ENCODE peak calls at places on chromosomes 4 and X, in seven cellular contexts. H is stomach, L is DND-41, A is cardiac muscle cell, S is A673, X is body of pancreas, D is suprapubic skin. P is an unnamed sample.

GRCh38 chr4:16259531-16260246 is 33.4 kb upstream of the TAPT1 start:
- DNase-seq in H (no peak), L (no peak), A (no peak), S (no peak), X (no peak), D (no peak), P (no peak)

GRCh38 chr4:140094701-140095420 is 59.1 kb downstream of the MAML3 start:
- DNase-seq in H (peak; percentile 75), L (no peak), A (no peak), S (no peak), X (peak; percentile 86), D (peak; percentile 85), P (peak; percentile 59)

GRCh38 chrX:146863566-146863965 is 49.0 kb upstream of the CXorf51A start:
- DNase-seq in H (no peak), L (peak; percentile 12), A (no peak), S (no peak), X (no peak), D (no peak), P (no peak)

GRCh38 chr4:76147454-76148141 is 599 bp downstream of the NUP54 start:
- DNase-seq in H (peak; percentile 46), L (peak; percentile 47), A (peak; percentile 82), S (peak; percentile 94), X (peak; percentile 59), D (peak; percentile 79), P (peak; percentile 42)

GRCh38 chr4:65592089-65592488 is 78.2 kb downstream of the EPHA5 start:
- DNase-seq in H (no peak), L (no peak), A (no peak), S (no peak), X (no peak), D (no peak), P (no peak)

GRCh38 chrX:120462370-120462769 is 6.7 kb downstream of the LAMP2 start:
- DNase-seq in H (no peak), L (no peak), A (no peak), S (no peak), X (no peak), D (no peak), P (no peak)

GRCh38 chr4:11424000-11424399 is 4.7 kb downstream of the HS3ST1 start:
- DNase-seq in H (no peak), L (peak; percentile 15), A (peak; percentile 78), S (peak; percentile 6), X (no peak), D (no peak), P (peak; percentile 55)

GRCh38 chrX:17861496-17862011 is 456 bp upstream of the RAI2 start:
- DNase-seq in H (no peak), L (no peak), A (no peak), S (no peak), X (no peak), D (no peak), P (no peak)

GRCh38 chr4:40196724-40197281 is at the start of gene RHOH:
- DNase-seq in H (peak; percentile 42), L (peak; percentile 91), A (no peak), S (peak; percentile 98), X (no peak), D (no peak), P (no peak)

GRCh38 chr4:156614536-156614935 is 357.1 kb downstream of the PDGFC start:
- DNase-seq in H (no peak), L (no peak), A (no peak), S (no peak), X (no peak), D (no peak), P (no peak)

GRCh38 chrX:4379071-4379470 is 665.6 kb upstream of the PRKX start:
- DNase-seq in H (no peak), L (no peak), A (no peak), S (no peak), X (no peak), D (no peak), P (no peak)

GRCh38 chrX:120446503-120446902 is 22.6 kb downstream of the LAMP2 start:
- DNase-seq in H (no peak), L (no peak), A (no peak), S (peak; percentile 75), X (no peak), D (no peak), P (no peak)

GRCh38 chrX:70042399-70043371 is 7.1 kb downstream of the AWAT2 start:
- DNase-seq in H (peak; percentile 62), L (no peak), A (no peak), S (no peak), X (no peak), D (no peak), P (no peak)

GRCh38 chr4:10102193-10102980 is 14.2 kb downstream of the WDR1 start:
- DNase-seq in H (no peak), L (no peak), A (no peak), S (no peak), X (no peak), D (no peak), P (no peak)

GRCh38 chr4:122218762-122219161 is 66.6 kb downstream of the BLTP1 start:
- DNase-seq in H (no peak), L (no peak), A (peak; percentile 35), S (peak; percentile 40), X (no peak), D (no peak), P (no peak)

GRCh38 chr4:186940476-186940875 is 216.8 kb upstream of the FAT1 start:
- DNase-seq in H (no peak), L (no peak), A (no peak), S (no peak), X (peak; percentile 11), D (no peak), P (no peak)

GRCh38 chr4:98193459-98194105 is 50.3 kb upstream of the STPG2 start:
- DNase-seq in H (no peak), L (no peak), A (no peak), S (no peak), X (no peak), D (no peak), P (no peak)

GRCh38 chr4:150999091-150999490 is 16.0 kb downstream of the LRBA start:
- DNase-seq in H (no peak), L (no peak), A (no peak), S (no peak), X (no peak), D (no peak), P (no peak)

GRCh38 chr4:22410645-22411247 is 105.1 kb downstream of the ADGRA3 start:
- DNase-seq in H (no peak), L (no peak), A (peak; percentile 32), S (peak; percentile 45), X (no peak), D (no peak), P (no peak)

GRCh38 chrX:69195197-69195596 is 29.9 kb upstream of the PJA1 start:
- DNase-seq in H (no peak), L (no peak), A (peak; percentile 56), S (no peak), X (no peak), D (no peak), P (no peak)

GRCh38 chr4:22515145-22515887 is 550 bp downstream of the ADGRA3 start:
- DNase-seq in H (peak; percentile 77), L (peak; percentile 17), A (peak; percentile 83), S (peak; percentile 87), X (peak; percentile 83), D (no peak), P (no peak)

GRCh38 chrX:113412106-113412505 is 571.5 kb upstream of the AMOT start:
- DNase-seq in H (no peak), L (no peak), A (no peak), S (no peak), X (no peak), D (no peak), P (no peak)

GRCh38 chrX:48470833-48471118 is 716 bp upstream of the SLC38A5 start:
- DNase-seq in H (no peak), L (no peak), A (no peak), S (no peak), X (peak; percentile 35), D (no peak), P (no peak)
- TF ChIP-seq CTCF in H (no peak), L (no peak), A (no peak), S (no peak), X (no peak), D (no peak), P (no peak)

DNA sequence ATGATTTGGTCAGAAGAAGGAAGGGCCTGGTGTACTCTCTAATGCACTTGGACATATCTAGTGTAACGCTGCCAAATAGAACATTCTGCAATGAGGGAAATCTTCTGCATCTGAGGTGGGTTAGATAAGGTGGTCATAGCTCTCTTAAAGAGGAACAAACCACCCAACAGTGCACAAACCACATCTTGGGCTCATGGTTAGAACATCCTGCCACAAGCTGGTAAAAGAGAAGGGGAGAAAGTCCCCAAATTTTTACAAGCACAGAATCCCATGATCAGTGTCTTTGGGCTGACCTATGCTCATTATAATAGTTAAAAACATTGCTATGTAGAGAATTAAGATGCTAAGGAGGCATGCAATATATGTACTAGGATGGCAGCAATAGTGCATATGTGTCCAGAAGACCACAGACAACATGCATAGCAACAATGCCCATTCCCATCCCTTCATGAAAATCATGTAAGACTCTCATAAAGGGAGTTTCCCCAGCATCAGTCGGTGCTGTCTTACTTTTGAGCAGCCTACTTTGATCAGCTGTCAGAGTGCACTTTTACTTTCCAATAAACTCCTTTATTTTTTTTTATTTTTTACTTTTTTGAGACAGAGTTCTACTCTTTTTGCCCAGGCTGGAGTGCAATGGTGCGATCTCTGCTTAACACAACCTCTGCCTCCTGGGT is 99.7 kb upstream of the SLC7A11 start:
- DNase-seq in H (no peak), L (peak; percentile 27), A (no peak), S (no peak), X (no peak), D (no peak), P (no peak)
- H3K4me3 ChIP-seq in H (no peak overlapping the region), L (no peak overlapping the region), A (no peak overlapping the region), S (no peak overlapping the region), X (no peak overlapping the region), D (no peak overlapping the region), P (no peak overlapping the region)

DNA sequence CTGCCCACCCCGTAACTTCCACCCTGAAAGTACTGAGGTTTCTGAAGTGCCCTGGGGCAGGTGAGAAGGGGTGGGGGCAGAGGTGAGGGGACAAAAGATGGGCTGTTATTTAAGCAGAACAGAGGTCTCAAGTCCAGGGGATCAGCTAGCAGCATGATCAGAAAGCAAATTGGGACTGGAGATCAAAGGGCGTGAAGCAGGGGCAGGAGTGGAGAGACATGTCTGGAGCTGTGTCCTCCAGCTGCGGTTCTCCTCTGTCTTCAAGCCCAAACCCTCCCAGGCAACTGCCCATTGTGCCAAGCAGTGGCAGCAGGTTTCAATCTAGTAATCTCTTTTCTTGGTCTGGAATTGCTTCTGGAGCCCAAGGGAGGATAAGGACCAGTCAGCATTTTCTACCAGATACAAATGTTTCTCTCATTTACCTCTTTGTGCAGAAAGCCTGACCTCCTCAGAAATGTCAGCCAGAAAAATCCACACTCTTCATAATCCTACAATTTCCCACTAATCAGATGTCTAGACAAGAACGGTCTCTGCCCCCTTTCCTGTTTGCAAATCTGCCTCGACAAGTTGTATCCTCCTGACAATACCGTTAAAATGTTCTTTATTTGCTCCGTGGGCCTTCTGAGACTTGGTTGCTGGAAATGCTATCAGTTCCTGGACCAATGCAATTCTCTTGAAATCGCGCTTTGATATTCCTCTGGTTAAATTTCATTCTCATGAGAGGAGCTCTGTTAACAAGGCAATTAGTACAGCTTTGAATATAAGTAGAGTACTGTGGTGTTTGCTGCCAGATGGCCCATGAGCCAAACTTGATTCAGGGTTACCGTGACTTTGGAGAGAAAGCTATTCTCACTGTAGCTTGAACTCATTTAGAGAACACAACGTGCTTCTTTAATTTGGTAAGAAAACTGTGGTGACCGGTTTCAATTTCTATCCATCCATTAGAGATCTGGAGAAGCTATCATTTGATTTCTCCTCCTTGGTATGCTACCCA is 23.1 kb upstream of the RASL11B start:
- DNase-seq in H (no peak), L (no peak), A (no peak), S (no peak), X (no peak), D (no peak), P (no peak)
- H3K27me3 ChIP-seq in H (no peaks in the 10 kb centered on the region), L (no peaks in the 10 kb centered on the region), A (no peaks in the 10 kb centered on the region), S (no peaks in the 10 kb centered on the region), X (no peaks in the 10 kb centered on the region), D (no peaks in the 10 kb centered on the region), P (no peaks in the 10 kb centered on the region)

GRCh38 chrX:10725071-10725470 is 104.7 kb upstream of the MID1 start:
- DNase-seq in H (no peak), L (no peak), A (no peak), S (peak; percentile 45), X (no peak), D (no peak), P (no peak)
- TF ChIP-seq CTCF in H (no peak), L (no peak), A (peak; percentile 20), S (peak; percentile 57), X (no peak), D (no peak), P (no peak)